ENCODE peak calls at places on chromosomes 16 and 17, in ten cellular contexts. V is adipocyte, Z is colonic mucosa, S is cardiac fibroblast, H is fibroblast of pulmonary artery, L is epithelial cell of esophagus, O is ovary, R is heart right ventricle, I is PC-3, E is HFF-Myc. Y is an unnamed sample.

GRCh38 chr16:89256651-89257254 is 39.2 kb downstream of the ZNF778 start:
- DNase-seq in V (peak; percentile 86), Z (peak; percentile 60), S (peak; percentile 26), H (peak; percentile 29), L (peak; percentile 69), O (peak; percentile 72), R (no peak), I (peak; percentile 81), E (peak; percentile 15), Y (peak; percentile 85)

GRCh38 chr16:75727221-75727620 is 931 bp upstream of the CPHXL start:
- DNase-seq in V (no peak), Z (no peak), S (no peak), H (no peak), L (no peak), O (no peak), R (no peak), I (no peak), E (no peak), Y (no peak)

GRCh38 chr16:71916397-71916920 is 21.1 kb downstream of the IST1 start:
- DNase-seq in V (peak; percentile 45), Z (no peak), S (no peak), H (no peak), L (no peak), O (no peak), R (no peak), I (no peak), E (no peak), Y (no peak)

GRCh38 chr17:57957886-57958285 is 2.7 kb upstream of the CUEDC1 start:
- DNase-seq in V (no peak), Z (peak; percentile 11), S (no peak), H (no peak), L (no peak), O (no peak), R (no peak), I (no peak), E (no peak), Y (peak; percentile 6)

GRCh38 chr17:62705116-62705515 is 77.6 kb downstream of the MRC2 start:
- DNase-seq in V (no peak), Z (peak; percentile 37), S (peak; percentile 39), H (no peak), L (no peak), O (no peak), R (peak; percentile 52), I (no peak), E (no peak), Y (no peak)

GRCh38 chr16:78638371-78638770 is 538.9 kb downstream of the WWOX start:
- DNase-seq in V (no peak), Z (no peak), S (no peak), H (no peak), L (no peak), O (no peak), R (no peak), I (no peak), E (no peak), Y (no peak)

GRCh38 chr16:82991941-82992675 is 365.3 kb downstream of the CDH13 start:
- DNase-seq in V (no peak), Z (peak; percentile 47), S (peak; percentile 17), H (no peak), L (no peak), O (no peak), R (no peak), I (no peak), E (no peak), Y (no peak)

GRCh38 chr17:40871316-40871715 is 4.3 kb upstream of the KRT12 start:
- DNase-seq in V (no peak), Z (no peak), S (no peak), H (no peak), L (no peak), O (no peak), R (no peak), I (no peak), E (no peak), Y (no peak)

GRCh38 chr17:57597531-57598453 is 147.3 kb downstream of the CCDC182 start:
- DNase-seq in V (peak; percentile 86), Z (peak; percentile 72), S (peak; percentile 86), H (peak; percentile 84), L (peak; percentile 75), O (peak; percentile 80), R (peak; percentile 81), I (peak; percentile 85), E (peak; percentile 49), Y (peak; percentile 74)

GRCh38 chr17:81510798-81511549 is 1.6 kb downstream of the ACTG1 start:
- DNase-seq in V (peak; percentile 43), Z (peak; percentile 39), S (peak; percentile 49), H (peak; percentile 42), L (no peak), O (no peak), R (no peak), I (peak; percentile 20), E (no peak), Y (no peak)

GRCh38 chr16:81543571-81543970 is 99.0 kb downstream of the CMIP start:
- DNase-seq in V (peak; percentile 11), Z (no peak), S (peak; percentile 38), H (no peak), L (no peak), O (no peak), R (no peak), I (no peak), E (no peak), Y (no peak)

GRCh38 chr16:89482824-89483220 is 7.5 kb downstream of the ANKRD11 start:
- DNase-seq in V (no peak), Z (peak; percentile 69), S (no peak), H (no peak), L (no peak), O (no peak), R (no peak), I (no peak), E (no peak), Y (no peak)

GRCh38 chr16:1990336-1991134 is 765 bp downstream of the SYNGR3 start:
- DNase-seq in V (peak; percentile 29), Z (peak; percentile 68), S (no peak), H (no peak), L (no peak), O (no peak), R (no peak), I (no peak), E (no peak), Y (no peak)

GRCh38 chr16:83924686-83925085 is 25.8 kb downstream of the MLYCD start:
- DNase-seq in V (no peak), Z (no peak), S (no peak), H (no peak), L (no peak), O (no peak), R (no peak), I (no peak), E (no peak), Y (no peak)

GRCh38 chr16:89106533-89107208 is 13.0 kb downstream of the ACSF3 start:
- DNase-seq in V (no peak), Z (no peak), S (no peak), H (no peak), L (no peak), O (no peak), R (no peak), I (no peak), E (no peak), Y (peak; percentile 81)

GRCh38 chr16:50469121-50469743 is 79.0 kb upstream of the NKD1 start:
- DNase-seq in V (no peak), Z (no peak), S (no peak), H (no peak), L (no peak), O (no peak), R (no peak), I (no peak), E (no peak), Y (no peak)
- H3K4me3 ChIP-seq in V (no peak overlapping the region), Z (no peak overlapping the region), S (no peak overlapping the region), H (no peak overlapping the region), L (no peak overlapping the region), O (no peak overlapping the region), R (no peak overlapping the region), I (no peak overlapping the region), E (no peak overlapping the region), Y (no peak overlapping the region)

GRCh38 chr17:38898291-38898679 is 27.1 kb upstream of the LASP1NB start:
- DNase-seq in V (no peak), Z (peak; percentile 67), S (no peak), H (no peak), L (no peak), O (no peak), R (no peak), I (no peak), E (no peak), Y (no peak)
- H3K4me3 ChIP-seq in V (no peak overlapping the region), Z (no peak overlapping the region), S (no peak overlapping the region), H (no peak overlapping the region), L (no peak overlapping the region), O (no peak overlapping the region), R (no peak overlapping the region), I (no peak overlapping the region), E (no peak overlapping the region), Y (no peak overlapping the region)

DNA sequence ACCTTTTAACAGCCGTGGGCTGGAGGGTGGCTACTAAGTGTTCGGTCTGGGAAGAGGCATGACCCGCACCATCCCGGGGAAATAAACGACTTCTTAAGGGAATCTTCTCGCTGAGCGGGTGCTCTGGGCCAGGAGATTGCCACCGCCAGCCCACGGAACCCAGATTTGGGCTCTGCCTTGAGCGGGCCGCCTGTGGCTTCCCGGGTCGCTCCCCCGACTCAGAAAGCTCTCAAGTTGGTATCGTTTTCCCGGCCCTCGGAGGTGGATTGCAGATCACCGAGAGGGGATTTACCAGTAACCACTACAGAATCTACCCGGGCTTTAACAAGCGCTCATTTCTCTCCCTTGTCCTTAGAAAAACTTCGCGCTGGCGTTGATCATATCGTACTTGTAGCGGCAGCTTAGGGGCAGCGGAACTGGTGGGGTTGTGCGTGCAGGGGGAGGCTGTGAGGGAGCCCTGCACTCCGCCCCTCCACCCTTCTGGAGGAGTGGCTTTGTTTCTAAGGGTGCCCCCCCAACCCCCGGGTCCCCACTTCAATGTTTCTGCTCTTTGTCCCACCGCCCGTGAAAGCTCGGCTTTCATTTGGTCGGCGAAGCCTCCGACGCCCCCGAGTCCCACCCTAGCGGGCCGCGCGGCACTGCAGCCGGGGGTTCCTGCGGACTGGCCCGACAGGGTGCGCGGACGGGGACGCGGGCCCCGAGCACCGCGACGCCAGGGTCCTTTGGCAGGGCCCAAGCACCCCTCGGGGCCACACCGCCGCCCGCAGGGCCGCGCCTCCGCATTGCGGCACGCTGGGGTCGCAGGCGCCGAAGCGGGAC is 3.6 kb upstream of the CBX4 start:
- DNase-seq in V (peak; percentile 24), Z (peak; percentile 29), S (no peak), H (no peak), L (no peak), O (peak; percentile 68), R (no peak), I (peak; percentile 34), E (no peak), Y (no peak)
- H3K4me3 ChIP-seq in V (peak overlapping the region; percentile 74), Z (peak overlapping the region; percentile 50), S (no peak overlapping the region), H (peak overlapping the region; percentile 50), L (peak overlapping the region; percentile 40), O (peak overlapping the region; percentile 46), R (peak overlapping the region; percentile 36), I (peak overlapping the region; percentile 82), E (peak overlapping the region; percentile 34), Y (peak overlapping the region; percentile 74)

DNA sequence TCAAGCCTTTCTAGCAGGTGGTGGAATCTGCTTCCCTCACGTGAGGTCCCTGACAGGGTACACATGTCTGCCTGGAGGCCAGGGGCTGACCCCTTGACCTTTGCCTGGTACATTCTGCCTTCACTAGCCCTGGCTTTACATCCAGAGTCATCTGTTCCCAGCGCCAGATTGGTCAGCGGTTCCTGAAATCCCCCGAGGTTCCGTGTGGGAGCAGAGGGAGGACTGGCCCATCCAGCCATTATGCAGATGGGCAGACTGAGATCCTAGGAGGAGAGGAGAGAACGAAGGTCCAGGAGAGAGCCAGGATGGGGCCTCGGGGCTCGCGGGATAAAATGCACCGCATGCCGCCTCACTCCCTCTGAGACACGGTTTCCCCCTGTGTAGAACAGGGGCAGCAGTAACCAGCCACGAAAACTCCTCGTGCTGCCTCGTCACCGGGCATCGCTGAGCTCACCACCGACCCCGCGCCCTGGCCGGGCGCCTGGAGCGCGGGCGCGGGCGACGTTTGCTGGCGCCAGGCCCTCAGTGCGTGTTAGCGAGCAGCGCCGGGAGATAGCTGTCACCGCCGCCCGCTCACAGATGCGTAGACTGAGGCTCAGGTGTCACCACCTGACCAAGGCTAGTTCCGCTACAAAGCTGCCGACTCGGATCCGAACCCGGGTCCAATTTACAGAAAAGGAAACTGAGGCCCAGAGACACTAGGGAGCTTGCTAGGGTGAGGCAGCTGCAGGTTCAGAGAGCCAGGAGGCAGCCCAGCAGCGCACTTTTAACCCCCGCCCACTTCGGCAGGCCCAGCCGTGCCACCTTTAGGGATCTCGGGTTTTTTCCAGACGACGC is 811 bp upstream of the MAP2K3 start:
- DNase-seq in V (no peak), Z (no peak), S (peak; percentile 48), H (no peak), L (peak; percentile 42), O (peak; percentile 30), R (no peak), I (peak; percentile 63), E (no peak), Y (no peak)
- H3K4me3 ChIP-seq in V (peak overlapping the region; percentile 78), Z (peak overlapping the region; percentile 82), S (peak overlapping the region; percentile 43), H (peak overlapping the region; percentile 53), L (peak overlapping the region; percentile 74), O (peak overlapping the region; percentile 52), R (peak overlapping the region; percentile 65), I (peak overlapping the region; percentile 87), E (peak overlapping the region; percentile 93), Y (peak overlapping the region; percentile 93)